ENCODE peak calls at places on chromosomes 3 and 15, in ten cellular contexts. Z, C, H, U, D, O, J, K, V and T are unnamed samples.
A peak's percentile ranks its signal among the peaks of the same experiment; 100 is the strongest.

GRCh38 chr15:48800811-48801460 is 9.9 kb downstream of the CEP152 start:
- DNase-seq in C (no peak), U (no peak), K (no peak), Z (no peak), J (no peak), D (peak; percentile 78), O (no peak), H (no peak), V (no peak), T (no peak)

GRCh38 chr15:66644815-66645345 is 57.2 kb upstream of the SMAD6 start:
- DNase-seq in C (no peak), K (no peak), D (peak; percentile 45), J (no peak), O (no peak), Z (no peak), U (no peak), V (no peak), H (no peak), T (no peak)

GRCh38 chr3:46098319-46098761 is 71.1 kb upstream of the XCR1 start:
- DNase-seq in K (no peak), O (peak; percentile 21), C (no peak), U (peak; percentile 64), H (peak; percentile 74), Z (peak; percentile 85), V (no peak), D (peak; percentile 89), J (no peak), T (no peak)

GRCh38 chr3:27713435-27713880 is 8.7 kb downstream of the EOMES start:
- DNase-seq in K (no peak), V (no peak), H (no peak), O (no peak), Z (no peak), J (peak; percentile 37), C (no peak), D (no peak), U (no peak), T (no peak)

GRCh38 chr15:77083381-77084160 is 12.7 kb upstream of the TSPAN3 start:
- DNase-seq in Z (no peak), H (peak; percentile 93), J (peak; percentile 93), O (peak; percentile 90), K (peak; percentile 65), U (peak; percentile 86), D (peak; percentile 59), V (peak; percentile 42), C (no peak), T (no peak)

GRCh38 chr3:42235532-42235931 is 30.5 kb downstream of the CCK start:
- DNase-seq in J (no peak), Z (no peak), K (no peak), H (no peak), D (no peak), C (no peak), U (no peak), O (no peak), V (no peak), T (no peak)

GRCh38 chr15:26115229-26115943 is 252.3 kb upstream of the ATP10A start:
- DNase-seq in D (no peak), U (no peak), K (peak; percentile 7), C (no peak), J (no peak), O (no peak), V (peak; percentile 13), H (no peak), Z (no peak), T (no peak)

GRCh38 chr15:77909131-77909940 is 168.2 kb downstream of the TBC1D2B start:
- DNase-seq in U (no peak), O (no peak), D (no peak), Z (no peak), C (peak; percentile 53), H (no peak), V (no peak), K (no peak), J (peak; percentile 48), T (no peak)

GRCh38 chr3:41296556-41296955 is 97.3 kb downstream of the CTNNB1 start:
- DNase-seq in V (no peak), O (no peak), H (no peak), D (no peak), Z (no peak), C (no peak), K (no peak), J (no peak), U (no peak), T (no peak)

GRCh38 chr3:141360888-141361598 is 7.3 kb upstream of the ZBTB38 start:
- DNase-seq in D (peak; percentile 93), J (peak; percentile 42), K (no peak), O (no peak), C (no peak), H (no peak), U (peak; percentile 43), V (no peak), Z (peak; percentile 94), T (no peak)

GRCh38 chr3:72666444-72666755 is 181.8 kb downstream of the SHQ1 start:
- DNase-seq in H (no peak), U (no peak), J (no peak), C (no peak), O (no peak), K (no peak), V (no peak), Z (no peak), D (no peak), T (no peak)
- TF ChIP-seq CTCF in H (no peak), U (no peak), J (no peak), C (no peak), O (no peak), K (no peak), V (no peak), Z (no peak), D (no peak), T (no peak)

DNA sequence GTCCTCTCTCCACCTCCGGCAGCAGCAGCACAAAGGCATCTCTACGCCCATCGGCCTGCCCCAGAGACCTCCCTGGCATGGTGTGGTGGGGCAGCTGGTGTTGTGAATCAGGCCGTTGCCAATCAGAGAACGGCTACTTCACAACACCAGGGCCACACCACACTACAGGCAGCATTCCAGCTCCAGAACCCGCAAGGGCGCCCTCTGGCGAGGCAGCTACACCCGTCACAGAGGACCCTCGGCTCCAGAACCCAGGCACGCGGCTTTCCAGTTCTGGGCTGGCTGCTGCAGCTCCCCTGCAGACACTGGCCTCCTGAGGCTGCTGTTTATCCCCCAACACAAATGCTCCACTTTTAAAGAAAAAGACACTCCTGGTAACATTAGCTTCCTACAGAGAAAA is 127.5 kb upstream of the TOPAZ1 start:
- DNase-seq in O (peak; percentile 35), D (peak; percentile 47), Z (no peak), U (peak; percentile 19), H (no peak), J (peak; percentile 41), V (peak; percentile 46), K (peak; percentile 68), C (no peak), T (no peak)
- TF ChIP-seq CTCF in O (peak; percentile 11), D (peak; percentile 54), Z (no peak), U (peak; percentile 74), H (no peak), J (no peak), V (peak; percentile 55), K (peak; percentile 47), C (no peak), T (peak; percentile 51)

GRCh38 chr3:52232279-52233107 is 6.5 kb downstream of the TWF2 start:
- DNase-seq in U (no peak), V (no peak), Z (no peak), H (peak; percentile 37), O (peak; percentile 7), C (no peak), K (no peak), J (no peak), D (no peak), T (no peak)
- TF ChIP-seq CTCF in U (no peak), V (peak; percentile 47), Z (no peak), H (no peak), O (no peak), C (no peak), K (peak; percentile 14), J (no peak), D (peak; percentile 3), T (peak; percentile 22)

GRCh38 chr3:14811733-14812132 is 7.0 kb upstream of the FGD5 start:
- DNase-seq in D (no peak), J (no peak), Z (no peak), K (no peak), O (no peak), H (no peak), V (no peak), C (no peak), U (no peak), T (no peak)

GRCh38 chr3:14814473-14814872 is 4.3 kb upstream of the FGD5 start:
- DNase-seq in Z (no peak), K (no peak), C (no peak), O (no peak), D (no peak), J (no peak), V (no peak), U (no peak), H (no peak), T (no peak)

GRCh38 chr3:14810795-14811661 is 7.7 kb upstream of the FGD5 start:
- DNase-seq in H (no peak), J (no peak), C (no peak), U (no peak), K (peak; percentile 23), V (no peak), O (no peak), D (no peak), Z (no peak), T (no peak)

GRCh38 chr3:14810070-14810732 is 8.6 kb upstream of the FGD5 start:
- DNase-seq in O (no peak), K (peak; percentile 66), Z (no peak), H (no peak), C (no peak), U (no peak), V (no peak), D (no peak), J (no peak), T (no peak)

DNA sequence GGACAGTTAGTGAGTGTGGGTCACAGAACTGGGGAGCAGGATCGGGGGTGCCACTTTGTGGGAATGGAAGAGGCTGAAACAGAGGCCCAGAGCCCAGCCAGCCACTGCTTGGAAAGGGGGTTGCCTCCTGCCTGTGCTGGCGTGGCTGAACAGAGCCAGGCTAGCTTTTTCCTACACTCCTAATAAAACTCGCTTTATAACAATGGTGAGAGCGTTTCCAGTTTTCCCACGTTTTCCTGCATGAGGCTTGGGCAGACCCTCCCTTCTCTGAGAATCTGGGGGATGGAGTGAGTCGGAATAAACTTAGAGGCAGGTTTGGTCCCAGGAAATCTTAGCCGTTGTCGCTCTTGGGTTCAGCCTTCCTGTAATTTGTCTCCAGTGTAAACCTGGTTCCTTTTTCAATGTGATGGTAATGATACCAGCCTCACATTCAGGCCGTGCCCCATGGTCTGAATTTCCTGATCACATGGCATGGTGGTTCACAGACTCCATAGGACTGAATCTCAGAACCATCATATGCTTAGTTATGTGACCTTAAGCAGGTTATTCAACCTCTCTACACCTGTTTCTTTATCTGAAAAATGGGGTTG is 6.5 kb upstream of the FGD5 start:
- DNase-seq in H (no peak), J (no peak), U (no peak), C (no peak), Z (no peak), O (no peak), K (no peak), V (no peak), D (no peak), T (no peak)
- TF ChIP-seq CTCF in H (no peak), J (no peak), U (no peak), C (no peak), Z (no peak), O (no peak), K (no peak), V (no peak), D (no peak), T (no peak)